ENCODE peak calls at places on chromosomes 7 and 10, in eight cellular contexts. G, K, C, S, I, F, L and B are unnamed samples.

GRCh38 chr7:8433477-8434289 is at the start of gene NXPH1:
- DNase-seq in G (no peak), K (no peak), C (no peak), S (no peak), I (no peak), F (no peak), L (peak), B (no peak)

GRCh38 chr7:79620291-79620690 is 166.8 kb upstream of the MAGI2 start:
- DNase-seq in G (no peak), K (no peak), C (no peak), S (no peak), I (no peak), F (no peak), L (no peak), B (no peak)

GRCh38 chr10:71684356-71685173 is 35.0 kb downstream of the C10orf105 start:
- DNase-seq in G (peak), K (no peak), C (no peak), S (peak), I (no peak), F (no peak), L (no peak), B (peak)

GRCh38 chr10:100730739-100731602 is 14.4 kb upstream of the PAX2 start:
- DNase-seq in G (peak), K (peak), C (no peak), S (no peak), I (no peak), F (no peak), L (peak), B (peak)

GRCh38 chr7:78014401-78014800 is 215.8 kb downstream of the PHTF2 start:
- DNase-seq in G (no peak), K (no peak), C (no peak), S (no peak), I (no peak), F (no peak), L (no peak), B (no peak)

GRCh38 chr7:157589680-157590079 is 252.9 kb downstream of the DNAJB6 start:
- DNase-seq in G (no peak), K (no peak), C (no peak), S (no peak), I (no peak), F (no peak), L (peak), B (no peak)

GRCh38 chr7:44962483-44963251 is 16.1 kb downstream of the MYO1G start:
- DNase-seq in G (no peak), K (no peak), C (no peak), S (no peak), I (peak), F (no peak), L (peak), B (peak)

GRCh38 chr10:19730071-19730470 is 86.2 kb upstream of the PLXDC2 start:
- DNase-seq in G (no peak), K (peak), C (no peak), S (no peak), I (no peak), F (no peak), L (no peak), B (no peak)

GRCh38 chr10:21534611-21535493 is 820 bp downstream of the MLLT10 start:
- DNase-seq in G (peak), K (peak), C (peak), S (no peak), I (peak), F (peak), L (peak), B (peak)

GRCh38 chr7:70356324-70356797 is 758.1 kb downstream of the AUTS2 start:
- DNase-seq in G (no peak), K (no peak), C (no peak), S (no peak), I (no peak), F (no peak), L (no peak), B (no peak)

GRCh38 chr7:70354409-70355169 is 756.3 kb downstream of the AUTS2 start:
- DNase-seq in G (no peak), K (no peak), C (peak), S (no peak), I (no peak), F (no peak), L (no peak), B (no peak)

GRCh38 chr7:70353948-70354335 is 755.7 kb downstream of the AUTS2 start:
- DNase-seq in G (no peak), K (no peak), C (no peak), S (no peak), I (no peak), F (no peak), L (no peak), B (no peak)

GRCh38 chr7:70355591-70356323 is 757.5 kb downstream of the AUTS2 start:
- DNase-seq in G (no peak), K (no peak), C (no peak), S (no peak), I (no peak), F (no peak), L (no peak), B (no peak)

GRCh38 chr7:70356975-70357374 is 758.7 kb downstream of the AUTS2 start:
- DNase-seq in G (no peak), K (no peak), C (no peak), S (no peak), I (no peak), F (no peak), L (no peak), B (no peak)
- TF ChIP-seq POLR2A in G (no peak), K (no peak), C (no peak), S (no peak), I (no peak), F (no peak), L (no peak), B (no peak)

GRCh38 chr7:128888039-128888755 is 22.3 kb downstream of the KCP start:
- DNase-seq in G (no peak), K (no peak), C (no peak), S (no peak), I (no peak), F (no peak), L (no peak), B (no peak)

GRCh38 chr7:128887169-128888038 is 23.1 kb downstream of the KCP start:
- DNase-seq in G (no peak), K (no peak), C (no peak), S (no peak), I (no peak), F (no peak), L (no peak), B (no peak)

GRCh38 chr7:128885370-128886187 is 22.9 kb downstream of the ATP6V1F start:
- DNase-seq in G (no peak), K (no peak), C (no peak), S (no peak), I (no peak), F (no peak), L (no peak), B (no peak)

GRCh38 chr7:128884561-128885369 is 22.1 kb downstream of the ATP6V1F start:
- DNase-seq in G (no peak), K (no peak), C (no peak), S (no peak), I (no peak), F (no peak), L (no peak), B (no peak)

GRCh38 chr7:128886391-128887168 is 23.9 kb downstream of the ATP6V1F start:
- DNase-seq in G (no peak), K (no peak), C (no peak), S (no peak), I (no peak), F (no peak), L (no peak), B (no peak)
- TF ChIP-seq POLR2A in G (no peak), K (no peak), C (no peak), S (no peak), I (no peak), F (no peak), L (no peak), B (no peak)

GRCh38 chr7:68694656-68695055 is 903.6 kb upstream of the AUTS2 start:
- DNase-seq in G (no peak), K (no peak), C (no peak), S (no peak), I (no peak), F (no peak), L (no peak), B (no peak)
- TF ChIP-seq POLR2A in G (no peak), K (no peak), C (no peak), S (no peak), I (no peak), F (no peak), L (no peak), B (no peak)

GRCh38 chr10:110225756-110226554 is 18.6 kb downstream of the MXI1 start:
- DNase-seq in G (peak), K (peak), C (peak), S (peak), I (peak), F (peak), L (peak), B (peak)
- TF ChIP-seq POLR2A in G (no peak), K (no peak), C (no peak), S (no peak), I (no peak), F (no peak), L (no peak), B (peak)

DNA sequence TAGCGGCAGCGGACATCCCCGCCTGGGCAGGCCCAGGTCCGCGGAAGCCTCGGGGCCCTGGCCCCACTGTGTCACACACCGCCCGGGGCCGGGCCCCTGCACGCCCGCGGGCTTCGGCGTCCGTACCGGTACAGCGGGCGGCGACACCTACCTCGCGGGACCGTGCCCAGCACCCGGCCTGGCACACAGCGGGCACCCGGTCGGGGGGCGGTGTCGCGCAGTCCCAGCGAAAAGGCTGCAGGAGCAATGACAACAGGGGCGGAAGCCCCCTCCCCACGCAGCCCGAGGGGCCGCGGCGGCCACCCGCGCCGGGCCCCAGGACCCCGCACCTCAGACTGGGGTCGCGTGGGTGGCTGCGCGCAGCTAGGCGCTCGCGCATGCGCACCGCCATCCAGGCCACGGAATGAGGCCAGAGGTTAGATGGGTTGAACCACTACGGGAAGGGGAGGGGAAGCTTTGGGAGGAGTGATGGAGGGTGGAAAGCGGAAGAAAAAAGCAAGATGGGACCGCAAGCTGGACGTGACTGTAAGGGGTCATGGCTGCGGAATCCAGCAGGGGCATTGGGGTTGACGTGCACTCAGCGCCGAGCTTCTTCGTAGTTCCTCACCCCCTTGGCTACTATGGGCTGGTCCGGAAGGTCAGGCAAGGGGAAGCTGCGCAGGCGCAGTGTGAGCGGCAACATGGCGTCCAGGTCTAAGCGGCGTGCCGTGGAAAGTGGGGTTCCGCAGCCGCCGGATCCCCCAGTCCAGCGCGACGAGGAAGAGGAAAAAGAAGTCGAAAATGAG is at the start of the genes BCCIP and UROS:
- DNase-seq in G (peak), K (peak), C (peak), S (peak), I (peak), F (peak), L (peak), B (peak)
- TF ChIP-seq POLR2A in G (peak), K (peak), C (peak), S (peak), I (peak), F (no peak), L (no peak), B (peak)

GRCh38 chr10:88230251-88230650 is 352.9 kb downstream of the RNLS start:
- DNase-seq in G (no peak), K (no peak), C (no peak), S (no peak), I (no peak), F (no peak), L (no peak), B (no peak)

GRCh38 chr10:88227342-88228018 is 355.6 kb downstream of the RNLS start:
- DNase-seq in G (peak), K (peak), C (no peak), S (no peak), I (no peak), F (peak), L (peak), B (no peak)

GRCh38 chr10:88228130-88228529 is 355.0 kb downstream of the RNLS start:
- DNase-seq in G (no peak), K (no peak), C (no peak), S (no peak), I (no peak), F (no peak), L (no peak), B (no peak)

GRCh38 chr10:88226027-88226690 is 357.0 kb downstream of the RNLS start:
- DNase-seq in G (no peak), K (no peak), C (no peak), S (no peak), I (no peak), F (no peak), L (no peak), B (no peak)

GRCh38 chr10:88226891-88227290 is 356.2 kb downstream of the RNLS start:
- DNase-seq in G (no peak), K (no peak), C (no peak), S (no peak), I (no peak), F (no peak), L (no peak), B (no peak)
- TF ChIP-seq POLR2A in G (no peak), K (no peak), C (no peak), S (no peak), I (no peak), F (no peak), L (no peak), B (no peak)

GRCh38 chr7:5679741-5680473 is 101.6 kb downstream of the RNF216 start:
- DNase-seq in G (no peak), K (no peak), C (peak), S (no peak), I (no peak), F (no peak), L (peak), B (peak)
- TF ChIP-seq POLR2A in G (no peak), K (no peak), C (no peak), S (no peak), I (no peak), F (no peak), L (no peak), B (no peak)